ENCODE peak calls at places on chromosome 12, in eight cellular contexts. A is D721Med, D is psoas muscle, L is HFFc6, B is choroid plexus epithelial cell, E is OCI-LY7, N is cardiac fibroblast, P is BE2C. X is an unnamed sample.
A peak's percentile ranks its signal among the peaks of the same experiment; 100 is the strongest.

GRCh38 chr12:12007001-12007712 is 63.6 kb upstream of the BCL2L14 start:
- DNase-seq in A (no peak), D (no peak), L (peak; percentile 22), B (peak; percentile 27), E (no peak), N (no peak), P (no peak), X (no peak)

GRCh38 chr12:99131761-99132199 is 486.7 kb downstream of the APAF1 start:
- DNase-seq in A (no peak), D (peak; percentile 61), L (no peak), B (peak; percentile 36), E (no peak), N (peak; percentile 12), P (no peak), X (no peak)

GRCh38 chr12:69274861-69275260 is 35.5 kb downstream of the CPSF6 start:
- DNase-seq in A (no peak), D (no peak), L (peak; percentile 23), B (peak; percentile 35), E (no peak), N (peak; percentile 33), P (no peak), X (no peak)

GRCh38 chr12:77299910-77300772 is 234.8 kb upstream of the E2F7 start:
- DNase-seq in A (no peak), D (no peak), L (peak; percentile 60), B (peak; percentile 71), E (no peak), N (peak; percentile 54), P (no peak), X (no peak)

GRCh38 chr12:52582489-52582888 is 8.8 kb upstream of the KRT74 start:
- DNase-seq in A (no peak), D (no peak), L (no peak), B (no peak), E (no peak), N (no peak), P (no peak), X (no peak)

GRCh38 chr12:118816296-118816695 is 165.0 kb upstream of the SRRM4 start:
- DNase-seq in A (no peak), D (no peak), L (no peak), B (no peak), E (no peak), N (no peak), P (no peak), X (no peak)

GRCh38 chr12:101021911-101022388 is 188.1 kb downstream of the SLC5A8 start:
- DNase-seq in A (no peak), D (no peak), L (peak; percentile 85), B (peak; percentile 80), E (no peak), N (peak; percentile 88), P (no peak), X (no peak)

GRCh38 chr12:81992461-81992860 is 233.3 kb upstream of the PPFIA2 start:
- DNase-seq in A (no peak), D (no peak), L (no peak), B (peak; percentile 26), E (no peak), N (peak; percentile 2), P (no peak), X (no peak)

GRCh38 chr12:49489720-49490119 is 49.1 kb upstream of the KCNH3 start:
- DNase-seq in A (no peak), D (no peak), L (peak; percentile 90), B (peak; percentile 73), E (no peak), N (peak; percentile 76), P (no peak), X (no peak)

GRCh38 chr12:101933866-101934514 is 56.6 kb downstream of the DRAM1 start:
- DNase-seq in A (no peak), D (peak; percentile 64), L (no peak), B (no peak), E (no peak), N (no peak), P (no peak), X (no peak)

GRCh38 chr12:115636546-115636945 is 640.9 kb downstream of the MED13L start:
- DNase-seq in A (no peak), D (no peak), L (no peak), B (no peak), E (no peak), N (no peak), P (no peak), X (no peak)

GRCh38 chr12:115630133-115630532 is 647.4 kb downstream of the MED13L start:
- DNase-seq in A (no peak), D (no peak), L (no peak), B (no peak), E (no peak), N (no peak), P (no peak), X (no peak)

DNA sequence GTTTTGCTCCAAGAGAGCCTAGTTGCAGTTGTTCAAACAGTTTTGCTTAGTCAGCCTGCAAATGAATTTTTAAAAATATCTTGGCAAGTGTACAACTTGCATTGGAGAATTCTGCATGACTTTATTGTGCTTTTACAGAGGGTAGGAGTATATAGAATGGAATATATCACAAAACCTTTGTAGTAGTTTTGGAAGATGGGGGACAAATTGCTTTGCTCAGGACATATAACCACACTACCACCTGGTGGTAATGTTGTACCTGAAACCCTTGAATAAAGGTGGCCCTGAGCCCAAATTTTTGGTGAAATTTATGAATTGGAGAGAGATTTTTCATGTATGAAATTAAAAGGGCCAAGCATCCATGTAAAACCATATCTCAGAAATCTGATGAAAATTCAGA is 645.2 kb downstream of the MED13L start:
- DNase-seq in A (no peak), D (no peak), L (no peak), B (peak; percentile 41), E (no peak), N (peak; percentile 14), P (no peak), X (no peak)
- TF ChIP-seq CTCF in A (peak; percentile 9), D (peak; percentile 37), L (peak; percentile 64), B (peak; percentile 37), E (peak; percentile 35), N (peak; percentile 20), P (peak; percentile 41), X (no peak)

DNA sequence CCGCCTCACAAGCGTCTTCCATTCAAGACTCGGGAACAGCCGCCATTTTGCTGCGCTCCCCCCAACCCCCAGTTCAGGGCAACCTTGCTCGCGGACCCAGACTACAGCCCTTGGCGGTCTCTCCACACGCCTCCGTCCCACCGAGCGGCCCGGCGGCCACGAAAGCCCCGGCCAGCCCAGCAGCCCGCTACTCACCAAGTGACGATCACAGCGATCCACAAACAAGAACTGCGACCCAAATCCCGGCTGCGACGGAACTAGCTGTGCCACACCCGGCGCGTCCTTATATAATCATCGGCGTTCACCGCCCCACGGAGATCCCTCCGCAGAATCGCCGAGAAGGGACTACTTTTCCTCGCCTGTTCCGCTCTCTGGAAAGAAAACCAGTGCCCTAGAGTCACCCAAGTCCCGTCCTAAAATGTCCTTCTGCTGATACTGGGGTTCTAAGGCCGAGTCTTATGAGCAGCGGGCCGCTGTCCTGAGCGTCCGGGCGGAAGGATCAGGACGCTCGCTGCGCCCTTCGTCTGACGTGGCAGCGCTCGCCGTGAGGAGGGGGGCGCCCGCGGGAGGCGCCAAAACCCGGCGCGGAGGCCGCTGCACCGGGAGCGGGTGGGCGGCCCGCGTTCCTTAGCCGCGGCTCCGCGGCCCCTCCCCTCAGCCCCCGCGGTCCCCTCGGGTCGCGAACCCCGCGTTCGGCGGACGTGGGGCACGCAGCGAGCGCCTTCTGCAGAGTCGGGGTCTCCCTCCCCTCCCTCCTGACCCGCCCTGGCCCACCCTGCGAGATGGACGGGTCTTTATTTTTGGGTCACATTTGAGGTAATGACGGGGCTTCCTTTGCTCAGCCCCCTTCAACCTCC is at the start of gene UBC:
- DNase-seq in A (no peak), D (peak; percentile 97), L (peak; percentile 96), B (peak; percentile 97), E (peak; percentile 95), N (peak; percentile 97), P (peak; percentile 89), X (peak; percentile 92)
- TF ChIP-seq CTCF in A (no peak), D (no peak), L (peak; percentile 35), B (no peak), E (no peak), N (no peak), P (no peak), X (no peak)

GRCh38 chr12:121839106-121839992 is 19.3 kb downstream of the HPD start:
- DNase-seq in A (peak; percentile 86), D (peak; percentile 100), L (peak; percentile 96), B (peak; percentile 99), E (peak; percentile 99), N (peak; percentile 99), P (peak; percentile 100), X (peak; percentile 100)
- TF ChIP-seq CTCF in A (no peak), D (peak; percentile 44), L (peak; percentile 61), B (peak; percentile 42), E (peak; percentile 35), N (peak; percentile 42), P (peak; percentile 57), X (peak; percentile 10)

GRCh38 chr12:47797432-47797831 is 22.3 kb downstream of the HDAC7 start:
- DNase-seq in A (no peak), D (no peak), L (no peak), B (no peak), E (peak; percentile 83), N (no peak), P (peak; percentile 56), X (no peak)
- TF ChIP-seq CTCF in A (peak; percentile 16), D (peak; percentile 62), L (peak; percentile 42), B (peak; percentile 53), E (peak; percentile 87), N (no peak), P (peak; percentile 58), X (no peak)

GRCh38 chr12:27807063-27807703 is 27.1 kb upstream of the MANSC4 start:
- DNase-seq in A (no peak), D (no peak), L (no peak), B (no peak), E (no peak), N (no peak), P (no peak), X (no peak)
- TF ChIP-seq CTCF in A (no peak), D (no peak), L (no peak), B (no peak), E (peak; percentile 49), N (no peak), P (peak; percentile 3), X (no peak)

DNA sequence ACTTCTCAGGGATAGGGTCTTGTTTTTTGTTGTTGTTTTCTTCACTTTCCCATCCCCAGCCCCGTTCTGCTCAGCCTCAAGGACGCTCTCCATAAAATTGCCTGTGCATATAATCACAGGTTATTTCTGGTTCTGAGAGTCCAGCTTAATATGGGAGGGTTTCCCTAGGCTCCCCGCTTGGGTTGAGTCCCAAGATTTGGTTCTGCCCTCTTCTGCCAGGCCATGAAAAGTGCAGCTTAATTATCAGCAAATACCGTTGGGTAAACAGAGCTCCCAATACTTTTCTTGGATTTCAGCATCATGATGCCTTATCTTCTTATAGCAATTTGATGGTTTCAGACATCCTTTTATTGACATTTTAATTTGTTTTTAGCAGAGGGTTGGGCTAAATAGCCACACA is 75.6 kb downstream of the GRIN2B start:
- DNase-seq in A (no peak), D (no peak), L (no peak), B (no peak), E (no peak), N (no peak), P (no peak), X (no peak)
- TF ChIP-seq CTCF in A (no peak), D (no peak), L (no peak), B (no peak), E (no peak), N (no peak), P (no peak), X (no peak)